ENCODE peak calls at places on chromosomes 16 and 17, in seven cellular contexts. One of them, this sample, is unnamed.

GRCh38 chr17:74117999-74118421 is 85.5 kb upstream of the RPL38 start:
- DNase-seq in esophagus squamous epithelium: no peak
- DNase-seq in heart right ventricle: no peak
- DNase-seq in brain microvascular endothelial cell: no peak
- DNase-seq in breast epithelium: no peak
- DNase-seq in GM12864: no peak
- DNase-seq in HCT116: no peak
- DNase-seq in this sample: no peak

GRCh38 chr16:79772028-79772427 is 171.5 kb upstream of the MAF start:
- DNase-seq in heart right ventricle: no peak
- DNase-seq in GM12864: no peak
- DNase-seq in breast epithelium: no peak
- DNase-seq in esophagus squamous epithelium: no peak
- DNase-seq in HCT116: no peak
- DNase-seq in brain microvascular endothelial cell: no peak
- DNase-seq in this sample: no peak

GRCh38 chr16:30603945-30604315 is 6.3 kb downstream of the ZNF689 start:
- DNase-seq in esophagus squamous epithelium: no peak
- DNase-seq in breast epithelium: no peak
- DNase-seq in HCT116: no peak
- DNase-seq in heart right ventricle: no peak
- DNase-seq in brain microvascular endothelial cell: no peak
- DNase-seq in GM12864: no peak
- DNase-seq in this sample: no peak

GRCh38 chr17:33531311-33531710 is 238.2 kb upstream of the ASIC2 start:
- DNase-seq in esophagus squamous epithelium: no peak
- DNase-seq in breast epithelium: no peak
- DNase-seq in GM12864: no peak
- DNase-seq in HCT116: no peak
- DNase-seq in brain microvascular endothelial cell: no peak
- DNase-seq in heart right ventricle: no peak
- DNase-seq in this sample: no peak

GRCh38 chr17:45700171-45701090 is 83.7 kb upstream of the CRHR1 start:
- DNase-seq in HCT116: no peak
- DNase-seq in brain microvascular endothelial cell: no peak
- DNase-seq in breast epithelium: no peak
- DNase-seq in GM12864: no peak
- DNase-seq in esophagus squamous epithelium: no peak
- DNase-seq in heart right ventricle: no peak
- DNase-seq in this sample: no peak

GRCh38 chr16:65068151-65068740 is 53.6 kb downstream of the CDH11 start:
- DNase-seq in breast epithelium: no peak
- DNase-seq in brain microvascular endothelial cell: peak; percentile 32
- DNase-seq in esophagus squamous epithelium: no peak
- DNase-seq in GM12864: no peak
- DNase-seq in heart right ventricle: no peak
- DNase-seq in HCT116: no peak
- DNase-seq in this sample: no peak

GRCh38 chr17:79353016-79353415 is 257.8 kb downstream of the RBFOX3 start:
- DNase-seq in GM12864: no peak
- DNase-seq in breast epithelium: no peak
- DNase-seq in esophagus squamous epithelium: no peak
- DNase-seq in heart right ventricle: no peak
- DNase-seq in HCT116: no peak
- DNase-seq in brain microvascular endothelial cell: no peak
- DNase-seq in this sample: no peak

GRCh38 chr16:1536601-1537000 is 3.1 kb downstream of the TMEM204 start:
- DNase-seq in HCT116: no peak
- DNase-seq in GM12864: no peak
- DNase-seq in esophagus squamous epithelium: no peak
- DNase-seq in heart right ventricle: no peak
- DNase-seq in brain microvascular endothelial cell: no peak
- DNase-seq in breast epithelium: no peak
- DNase-seq in this sample: no peak

GRCh38 chr17:61848247-61848646 is 15.1 kb downstream of the BRIP1 start:
- DNase-seq in GM12864: no peak
- DNase-seq in HCT116: no peak
- DNase-seq in esophagus squamous epithelium: no peak
- DNase-seq in brain microvascular endothelial cell: no peak
- DNase-seq in breast epithelium: no peak
- DNase-seq in heart right ventricle: no peak
- DNase-seq in this sample: no peak

GRCh38 chr16:30142672-30143346 is 19.8 kb upstream of the MAPK3 start:
- DNase-seq in breast epithelium: no peak
- DNase-seq in brain microvascular endothelial cell: no peak
- DNase-seq in heart right ventricle: no peak
- DNase-seq in HCT116: no peak
- DNase-seq in GM12864: no peak
- DNase-seq in esophagus squamous epithelium: no peak
- DNase-seq in this sample: no peak

GRCh38 chr17:17884281-17885028 is 47.7 kb upstream of the SREBF1 start:
- DNase-seq in breast epithelium: no peak
- DNase-seq in HCT116: no peak
- DNase-seq in heart right ventricle: no peak
- DNase-seq in esophagus squamous epithelium: no peak
- DNase-seq in GM12864: no peak
- DNase-seq in brain microvascular endothelial cell: no peak
- DNase-seq in this sample: no peak

GRCh38 chr17:78803161-78803845 is 21.2 kb upstream of the CYTH1 start:
- DNase-seq in breast epithelium: no peak
- DNase-seq in GM12864: no peak
- DNase-seq in esophagus squamous epithelium: no peak
- DNase-seq in heart right ventricle: no peak
- DNase-seq in HCT116: no peak
- DNase-seq in brain microvascular endothelial cell: no peak
- DNase-seq in this sample: no peak

GRCh38 chr17:44353656-44354331 is 8.7 kb downstream of the GRN start:
- DNase-seq in esophagus squamous epithelium: no peak
- DNase-seq in HCT116: no peak
- DNase-seq in breast epithelium: no peak
- DNase-seq in GM12864: no peak
- DNase-seq in heart right ventricle: no peak
- DNase-seq in brain microvascular endothelial cell: no peak
- DNase-seq in this sample: no peak

GRCh38 chr16:3087243-3087791 is 11.8 kb downstream of the ZSCAN10 start:
- DNase-seq in GM12864: no peak
- DNase-seq in breast epithelium: no peak
- DNase-seq in HCT116: no peak
- DNase-seq in heart right ventricle: peak; percentile 60
- DNase-seq in brain microvascular endothelial cell: no peak
- DNase-seq in esophagus squamous epithelium: no peak
- DNase-seq in this sample: no peak

GRCh38 chr16:80300876-80301275 is 239.9 kb upstream of the DYNLRB2 start:
- DNase-seq in GM12864: no peak
- DNase-seq in HCT116: no peak
- DNase-seq in esophagus squamous epithelium: no peak
- DNase-seq in brain microvascular endothelial cell: peak; percentile 45
- DNase-seq in breast epithelium: no peak
- DNase-seq in heart right ventricle: no peak
- DNase-seq in this sample: no peak

GRCh38 chr17:30312218-30312617 is 20.5 kb upstream of the BLMH start:
- DNase-seq in brain microvascular endothelial cell: no peak
- DNase-seq in esophagus squamous epithelium: no peak
- DNase-seq in heart right ventricle: no peak
- DNase-seq in breast epithelium: no peak
- DNase-seq in GM12864: no peak
- DNase-seq in HCT116: no peak
- DNase-seq in this sample: no peak

DNA sequence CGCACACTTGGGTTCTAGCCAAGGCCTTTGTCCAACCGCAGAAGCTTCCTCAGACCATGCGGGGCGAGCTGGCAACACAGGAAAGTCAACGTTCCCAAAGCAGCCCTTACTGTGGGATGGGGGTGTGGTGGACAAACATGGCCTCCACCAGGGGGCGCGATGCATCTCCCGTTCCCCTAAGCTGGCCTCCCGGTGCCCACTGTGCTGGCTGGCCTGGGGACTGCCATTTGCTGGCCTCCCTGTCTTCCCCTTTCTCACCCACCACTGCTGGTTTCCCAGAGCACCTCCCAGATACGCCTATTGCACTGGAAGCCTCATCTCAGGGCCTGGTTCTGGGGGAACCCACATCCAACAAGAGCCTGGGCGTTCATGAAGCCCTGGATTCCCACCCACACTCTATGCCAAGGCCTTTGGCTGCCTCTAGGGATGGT is 145.3 kb downstream of the IRF8 start:
- DNase-seq in breast epithelium: no peak
- DNase-seq in GM12864: no peak
- DNase-seq in heart right ventricle: no peak
- DNase-seq in HCT116: peak; percentile 57
- DNase-seq in esophagus squamous epithelium: no peak
- DNase-seq in brain microvascular endothelial cell: peak; percentile 2
- DNase-seq in this sample: peak; percentile 3
- TF ChIP-seq CTCF in breast epithelium: no peak
- TF ChIP-seq CTCF in GM12864: peak; percentile 76
- TF ChIP-seq CTCF in heart right ventricle: no peak
- TF ChIP-seq CTCF in HCT116: peak; percentile 95
- TF ChIP-seq CTCF in esophagus squamous epithelium: no peak
- TF ChIP-seq CTCF in brain microvascular endothelial cell: peak; percentile 75
- TF ChIP-seq CTCF in this sample: peak; percentile 82

DNA sequence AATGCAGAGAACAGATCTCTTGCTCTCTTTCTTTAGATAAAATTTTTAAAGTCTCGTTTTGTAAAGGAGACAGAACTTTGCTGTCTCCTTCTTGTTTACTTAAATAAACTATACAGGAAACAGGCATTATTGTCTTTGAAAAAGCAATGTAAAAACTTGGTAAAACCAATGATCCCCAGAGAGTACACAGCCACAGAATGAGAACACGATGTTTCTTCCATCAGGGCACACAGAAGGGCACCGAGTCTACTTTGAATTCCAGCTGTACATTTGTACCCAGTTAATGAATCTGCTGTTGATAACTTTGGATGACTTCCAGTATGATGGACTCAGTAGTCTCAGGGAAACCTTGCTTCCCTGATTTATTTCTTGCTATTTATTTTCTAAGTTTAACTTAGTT is 8.1 kb upstream of the TMEM100 start:
- DNase-seq in brain microvascular endothelial cell: no peak
- DNase-seq in heart right ventricle: no peak
- DNase-seq in breast epithelium: no peak
- DNase-seq in GM12864: no peak
- DNase-seq in HCT116: no peak
- DNase-seq in esophagus squamous epithelium: no peak
- DNase-seq in this sample: no peak
- H3K4me3 ChIP-seq in brain microvascular endothelial cell: no peak overlapping the region
- H3K4me3 ChIP-seq in heart right ventricle: peak overlapping the region; percentile 46
- H3K4me3 ChIP-seq in breast epithelium: peak overlapping the region; percentile 19
- H3K4me3 ChIP-seq in GM12864: no peak overlapping the region
- H3K4me3 ChIP-seq in HCT116: no peak overlapping the region
- H3K4me3 ChIP-seq in esophagus squamous epithelium: peak overlapping the region; percentile 5
- H3K4me3 ChIP-seq in this sample: no peak overlapping the region

GRCh38 chr16:22973451-22973991 is 159.6 kb downstream of the HS3ST2 start:
- DNase-seq in GM12864: no peak
- DNase-seq in HCT116: no peak
- DNase-seq in esophagus squamous epithelium: no peak
- DNase-seq in heart right ventricle: no peak
- DNase-seq in brain microvascular endothelial cell: no peak
- DNase-seq in breast epithelium: no peak
- DNase-seq in this sample: no peak

GRCh38 chr16:22971346-22971924 is 157.5 kb downstream of the HS3ST2 start:
- DNase-seq in esophagus squamous epithelium: no peak
- DNase-seq in heart right ventricle: no peak
- DNase-seq in HCT116: no peak
- DNase-seq in GM12864: no peak
- DNase-seq in breast epithelium: no peak
- DNase-seq in brain microvascular endothelial cell: no peak
- DNase-seq in this sample: no peak

GRCh38 chr16:22979038-22979437 is 165.1 kb downstream of the HS3ST2 start:
- DNase-seq in HCT116: no peak
- DNase-seq in brain microvascular endothelial cell: no peak
- DNase-seq in breast epithelium: no peak
- DNase-seq in esophagus squamous epithelium: no peak
- DNase-seq in heart right ventricle: no peak
- DNase-seq in GM12864: no peak
- DNase-seq in this sample: no peak

DNA sequence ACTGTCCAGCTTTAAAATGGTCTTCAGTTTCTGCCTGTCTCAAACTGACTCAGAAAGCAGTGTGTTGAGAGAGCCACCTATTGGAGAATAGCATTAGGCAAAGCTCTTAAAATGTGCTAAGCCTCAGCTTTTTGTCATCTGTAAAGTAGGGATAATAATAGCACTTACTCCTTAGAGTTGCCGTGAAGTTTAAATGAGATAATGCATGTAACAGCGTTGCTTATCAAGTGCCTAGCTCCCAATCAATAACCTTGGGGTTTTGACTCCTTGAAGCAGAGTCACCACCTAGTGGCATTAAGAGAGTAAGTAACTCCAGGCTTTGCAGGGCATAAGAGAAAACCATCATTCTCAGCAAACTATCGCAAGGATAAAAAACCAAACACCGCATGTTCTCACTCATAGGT is 163.3 kb downstream of the HS3ST2 start:
- DNase-seq in breast epithelium: no peak
- DNase-seq in esophagus squamous epithelium: no peak
- DNase-seq in brain microvascular endothelial cell: no peak
- DNase-seq in HCT116: peak; percentile 23
- DNase-seq in GM12864: no peak
- DNase-seq in heart right ventricle: no peak
- DNase-seq in this sample: no peak
- TF ChIP-seq CTCF in breast epithelium: peak; percentile 10
- TF ChIP-seq CTCF in esophagus squamous epithelium: no peak
- TF ChIP-seq CTCF in brain microvascular endothelial cell: no peak
- TF ChIP-seq CTCF in HCT116: peak; percentile 45
- TF ChIP-seq CTCF in GM12864: peak; percentile 15
- TF ChIP-seq CTCF in heart right ventricle: no peak
- TF ChIP-seq CTCF in this sample: peak; percentile 23

DNA sequence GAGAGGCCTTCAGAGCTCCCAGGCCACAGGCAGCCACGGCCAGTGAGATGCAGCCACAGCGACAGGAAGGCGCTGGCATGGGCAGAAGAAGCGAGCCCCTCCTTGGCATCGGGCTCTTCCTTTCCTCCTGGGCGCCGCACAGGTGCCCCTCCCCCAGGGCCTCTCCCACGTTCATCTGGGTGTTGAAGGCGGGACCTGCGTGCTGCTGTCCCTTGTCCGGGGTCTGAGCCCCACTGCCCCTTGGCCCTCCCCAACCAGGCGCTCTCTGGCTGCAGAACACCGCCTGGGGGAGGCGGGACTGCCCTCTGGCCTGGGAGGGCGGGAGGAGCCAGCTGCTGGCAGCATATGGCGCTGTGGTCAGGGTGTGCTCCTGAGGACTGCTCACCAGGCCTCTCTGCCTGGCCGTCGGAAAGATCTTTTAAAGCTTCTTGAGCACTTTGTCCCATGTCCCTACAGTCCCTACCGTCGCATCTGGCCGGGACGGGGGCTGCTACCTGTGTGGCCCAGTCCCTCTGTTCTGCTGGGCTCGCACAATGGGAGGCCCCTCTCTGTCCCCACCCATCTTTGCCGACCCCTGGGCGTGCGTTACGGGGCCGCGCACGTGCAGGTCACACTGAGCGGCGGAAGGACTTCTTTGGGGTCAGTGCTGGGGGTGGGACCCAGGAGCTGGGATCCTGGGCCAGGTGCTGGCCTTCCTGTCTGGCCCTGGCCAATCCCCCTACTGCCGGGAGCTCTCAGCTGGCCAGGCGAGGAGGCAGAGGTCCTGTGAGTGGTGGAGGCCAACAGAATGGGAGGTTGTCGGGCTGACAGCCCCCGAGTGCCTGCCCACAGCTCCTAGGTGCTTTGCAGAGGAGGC is 1.7 kb downstream of the SLC25A10 start:
- DNase-seq in heart right ventricle: no peak
- DNase-seq in esophagus squamous epithelium: no peak
- DNase-seq in breast epithelium: no peak
- DNase-seq in HCT116: no peak
- DNase-seq in GM12864: no peak
- DNase-seq in brain microvascular endothelial cell: no peak
- DNase-seq in this sample: no peak
- H3K4me3 ChIP-seq in heart right ventricle: no peak overlapping the region
- H3K4me3 ChIP-seq in esophagus squamous epithelium: peak overlapping the region; percentile 68
- H3K4me3 ChIP-seq in breast epithelium: peak overlapping the region; percentile 94
- H3K4me3 ChIP-seq in HCT116: peak overlapping the region; percentile 66
- H3K4me3 ChIP-seq in GM12864: peak overlapping the region; percentile 80
- H3K4me3 ChIP-seq in brain microvascular endothelial cell: peak overlapping the region; percentile 26
- H3K4me3 ChIP-seq in this sample: peak overlapping the region; percentile 65

This sample was measured in HFF-Myc.